ENCODE peak calls at places on chromosomes 6 and 20, in nine cellular contexts. N, R, H, P, L, K, F, G and W are unnamed samples.
A peak's percentile ranks its signal among the peaks of the same experiment; 100 is the strongest.

GRCh38 chr20:37796121-37796520 is 102.3 kb downstream of the CTNNBL1 start:
- DNase-seq in R (no peak), H (peak; percentile 18), G (no peak), P (no peak), N (no peak), F (peak; percentile 65), K (no peak), L (peak; percentile 26), W (no peak)

GRCh38 chr20:49790077-49790798 is 22.4 kb upstream of the SLC9A8 start:
- DNase-seq in K (no peak), N (peak; percentile 74), F (peak; percentile 81), L (peak; percentile 44), G (peak; percentile 13), P (peak; percentile 57), R (no peak), H (peak; percentile 88), W (peak; percentile 80)

GRCh38 chr6:105087571-105088211 is 92.1 kb downstream of the POPDC3 start:
- DNase-seq in R (no peak), P (peak; percentile 28), L (no peak), G (peak; percentile 63), K (no peak), N (peak; percentile 56), H (peak; percentile 76), F (peak; percentile 67), W (peak; percentile 23)

GRCh38 chr6:64838726-64839125 is 868.3 kb downstream of the EYS start:
- DNase-seq in P (no peak), R (no peak), L (no peak), G (peak; percentile 25), F (no peak), H (peak; percentile 25), K (no peak), N (no peak), W (no peak)

GRCh38 chr6:63537126-63537958 is 34.9 kb upstream of the LOC128125822 start:
- DNase-seq in R (no peak), H (no peak), F (no peak), P (no peak), L (no peak), K (no peak), G (peak; percentile 2), N (no peak), W (no peak)

GRCh38 chr6:154683756-154684523 is 49.3 kb upstream of the SCAF8 start:
- DNase-seq in P (no peak), R (no peak), G (peak; percentile 19), H (peak; percentile 50), N (peak; percentile 20), F (no peak), K (no peak), L (no peak), W (no peak)

GRCh38 chr6:105806486-105806920 is 279.6 kb upstream of the PRDM1 start:
- DNase-seq in N (no peak), P (no peak), F (no peak), G (no peak), L (no peak), H (no peak), K (no peak), R (no peak), W (no peak)

GRCh38 chr20:1509237-1509636 is 18.0 kb upstream of the SIRPB2 start:
- DNase-seq in K (no peak), R (peak; percentile 39), N (peak; percentile 17), L (no peak), H (peak; percentile 35), F (no peak), G (peak; percentile 90), P (no peak), W (no peak)

GRCh38 chr20:56616704-56617103 is 12.4 kb upstream of the TFAP2C start:
- DNase-seq in P (no peak), F (no peak), L (no peak), H (no peak), K (no peak), R (no peak), N (no peak), G (no peak), W (no peak)

GRCh38 chr20:22617160-22617559 is 32.8 kb upstream of the FOXA2 start:
- DNase-seq in R (no peak), K (no peak), P (no peak), H (peak; percentile 1), N (peak; percentile 61), L (peak; percentile 53), G (peak; percentile 34), F (peak; percentile 33), W (peak; percentile 34)

GRCh38 chr6:39882567-39882953 is 51.7 kb downstream of the MOCS1 start:
- DNase-seq in K (no peak), L (no peak), P (peak; percentile 67), N (no peak), R (no peak), F (peak; percentile 65), G (no peak), H (peak; percentile 99), W (peak; percentile 33)

GRCh38 chr6:106727480-106728153 is 98.2 kb downstream of the QRSL1 start:
- DNase-seq in G (no peak), L (no peak), R (no peak), F (no peak), H (no peak), K (no peak), P (no peak), N (no peak), W (no peak)

DNA sequence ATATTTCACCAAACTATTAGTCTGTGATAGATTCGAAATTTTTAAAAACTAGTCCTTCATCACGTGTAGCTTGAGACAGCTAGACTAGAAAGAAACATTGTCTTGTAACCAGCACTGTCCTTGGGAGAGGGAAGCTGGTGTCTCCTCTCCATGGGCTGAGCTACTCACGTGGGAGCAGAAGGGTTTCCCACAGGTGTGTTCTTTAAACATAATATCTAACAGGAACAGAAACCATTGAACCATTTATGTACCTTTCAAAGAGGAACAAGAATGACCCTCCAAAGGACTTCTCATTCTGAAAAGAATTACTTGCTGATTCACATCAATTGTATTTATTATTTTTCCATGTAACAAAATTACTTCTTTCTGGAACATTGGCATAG is 72.4 kb upstream of the SYNJ2 start:
- DNase-seq in P (no peak), R (no peak), H (no peak), K (no peak), L (no peak), F (peak; percentile 53), G (no peak), N (no peak), W (no peak)
- H3K36me3 ChIP-seq in P (peaks cover 76% of the 10 kb centered on the region), R (no peaks in the 10 kb centered on the region), H (peaks cover 28% of the 10 kb centered on the region), K (peaks cover 37% of the 10 kb centered on the region), L (peaks cover 26% of the 10 kb centered on the region), F (no peaks in the 10 kb centered on the region), G (peaks cover 4% of the 10 kb centered on the region), N (peaks cover 21% of the 10 kb centered on the region), W (no peaks in the 10 kb centered on the region)

GRCh38 chr6:3392930-3393575 is 63.8 kb downstream of the SLC22A23 start:
- DNase-seq in F (no peak), K (no peak), R (no peak), H (no peak), P (no peak), G (no peak), L (no peak), N (peak; percentile 88), W (no peak)

GRCh38 chr6:3394671-3395070 is 62.2 kb downstream of the SLC22A23 start:
- DNase-seq in R (no peak), K (no peak), L (no peak), N (no peak), F (no peak), G (no peak), H (no peak), P (no peak), W (no peak)

GRCh38 chr6:3392059-3392458 is 64.8 kb downstream of the SLC22A23 start:
- DNase-seq in N (no peak), R (no peak), P (no peak), L (no peak), H (no peak), K (no peak), F (no peak), G (no peak), W (no peak)

GRCh38 chr6:3396503-3397180 is 60.2 kb downstream of the SLC22A23 start:
- DNase-seq in G (no peak), F (no peak), R (no peak), H (no peak), K (no peak), L (no peak), P (no peak), N (no peak), W (no peak)

DNA sequence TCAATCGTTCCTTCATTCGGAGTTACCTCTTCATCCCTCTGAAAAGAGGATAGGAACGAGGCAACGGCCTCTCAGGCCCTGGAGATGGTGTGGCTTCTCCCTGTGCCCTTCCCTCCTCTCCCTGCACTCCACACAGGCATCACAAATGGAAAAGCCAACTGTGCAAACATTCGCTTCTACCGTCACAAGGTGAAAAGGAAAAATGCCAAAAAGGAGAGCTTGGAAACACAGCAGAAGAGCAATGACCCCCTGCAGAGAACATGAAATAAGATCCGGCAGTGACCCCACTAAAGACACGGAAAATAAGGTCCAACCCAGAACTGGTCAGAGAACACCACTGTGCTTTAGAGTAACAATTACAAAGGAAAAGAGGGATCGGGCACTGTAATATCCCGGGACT is 63.1 kb downstream of the SLC22A23 start:
- DNase-seq in K (no peak), N (no peak), G (no peak), H (no peak), P (no peak), L (no peak), F (no peak), R (no peak), W (no peak)
- H3K4me1 ChIP-seq in K (no peaks in the 10 kb centered on the region), N (peaks cover 29% of the 10 kb centered on the region), G (peaks cover 17% of the 10 kb centered on the region), H (peaks cover 14% of the 10 kb centered on the region), P (peaks cover 4% of the 10 kb centered on the region), L (peaks cover 61% of the 10 kb centered on the region), F (no peaks in the 10 kb centered on the region), R (no peaks in the 10 kb centered on the region), W (no peaks in the 10 kb centered on the region)

GRCh38 chr6:100923481-100923880 is 42.4 kb upstream of the ASCC3 start:
- DNase-seq in P (no peak), L (no peak), H (no peak), R (no peak), K (no peak), G (no peak), N (no peak), F (no peak), W (no peak)
- H3K27ac ChIP-seq in P (no peak overlapping the region), L (no peak overlapping the region), H (no peak overlapping the region), R (no peak overlapping the region), K (no peak overlapping the region), G (no peak overlapping the region), N (no peak overlapping the region), F (no peak overlapping the region), W (no peak overlapping the region)

DNA sequence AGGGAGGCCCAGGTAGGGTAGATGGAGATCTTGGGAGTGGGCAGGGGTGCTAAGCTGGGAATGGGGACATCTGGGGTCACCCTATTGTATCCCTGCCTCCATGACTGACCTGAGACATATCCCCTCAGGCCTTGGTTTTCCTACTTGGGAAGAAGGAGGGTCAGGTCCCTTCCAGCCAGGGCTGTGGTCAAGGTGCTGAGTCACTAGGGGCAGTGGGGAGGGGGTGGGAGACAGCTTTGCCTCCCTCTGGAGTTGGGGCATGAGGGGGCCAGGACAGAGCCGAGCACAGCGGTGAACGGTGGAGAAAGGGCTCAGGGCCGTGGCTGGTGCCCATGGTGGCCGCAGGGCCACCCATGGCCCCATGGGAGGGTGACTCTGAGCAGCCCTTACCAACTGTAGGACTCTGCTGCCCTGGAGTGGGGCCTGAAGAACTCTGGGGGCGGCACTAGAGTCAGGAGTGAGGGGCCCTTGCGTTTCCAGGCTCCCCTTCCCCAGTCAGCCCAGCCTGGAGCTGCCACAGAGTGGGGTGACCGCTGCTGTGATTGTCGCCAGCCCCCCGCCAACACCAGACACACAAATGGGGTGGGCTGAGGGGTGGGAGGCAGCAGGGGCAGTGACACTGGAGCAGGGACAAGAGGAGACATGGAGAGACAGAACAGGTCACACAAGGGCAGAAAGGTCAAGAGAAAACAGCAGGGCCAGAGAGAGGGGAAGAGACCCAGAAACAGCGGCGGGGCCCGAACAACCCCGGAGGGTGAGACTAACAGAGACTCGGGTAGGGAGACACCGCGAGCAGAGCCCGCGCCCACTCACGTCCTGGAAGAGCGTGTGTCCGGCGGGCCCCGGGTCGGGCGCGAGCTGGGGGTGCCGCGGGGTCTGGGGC is 576 bp downstream of the NECAB3 start:
- DNase-seq in R (no peak), F (no peak), K (peak; percentile 72), G (peak; percentile 31), H (no peak), N (no peak), P (no peak), L (peak; percentile 25), W (no peak)
- H3K36me3 ChIP-seq in R (no peaks in the 10 kb centered on the region), F (no peaks in the 10 kb centered on the region), K (no peaks in the 10 kb centered on the region), G (peaks cover 10% of the 10 kb centered on the region), H (peaks cover 9% of the 10 kb centered on the region), N (peaks cover 5% of the 10 kb centered on the region), P (peaks cover 28% of the 10 kb centered on the region), L (no peaks in the 10 kb centered on the region), W (no peaks in the 10 kb centered on the region)